ENCODE peak calls at places on chromosomes 6 and 20, in four cellular contexts. One of them, this sample, is unnamed.

GRCh38 chr6:117231466-117231865 is 33.9 kb upstream of the VGLL2 start:
- DNase-seq in Peyer's patch: no peak
- DNase-seq in mesendoderm: no peak
- DNase-seq in neuronal stem cell: no peak
- DNase-seq in this sample: no peak

GRCh38 chr6:33075568-33076405 is at the start of gene HLA-DPB1:
- DNase-seq in Peyer's patch: no peak
- DNase-seq in mesendoderm: no peak
- DNase-seq in neuronal stem cell: peak; percentile 33
- DNase-seq in this sample: peak; percentile 40

GRCh38 chr20:36644713-36645109 is 1.3 kb downstream of the SLA2 start:
- DNase-seq in Peyer's patch: no peak
- DNase-seq in mesendoderm: no peak
- DNase-seq in neuronal stem cell: no peak
- DNase-seq in this sample: no peak

GRCh38 chr6:39005774-39006173 is 42.8 kb upstream of the GLP1R start:
- DNase-seq in Peyer's patch: no peak
- DNase-seq in mesendoderm: no peak
- DNase-seq in neuronal stem cell: no peak
- DNase-seq in this sample: no peak

GRCh38 chr6:55643868-55644267 is 64.9 kb upstream of the HMGCLL1 start:
- DNase-seq in Peyer's patch: no peak
- DNase-seq in mesendoderm: no peak
- DNase-seq in neuronal stem cell: no peak
- DNase-seq in this sample: no peak

GRCh38 chr6:138986578-138986977 is 1.5 kb downstream of the REPS1 start:
- DNase-seq in Peyer's patch: no peak
- DNase-seq in mesendoderm: no peak
- DNase-seq in neuronal stem cell: no peak
- DNase-seq in this sample: no peak

GRCh38 chr6:37525460-37526357 is 26.0 kb upstream of the CCDC167 start:
- DNase-seq in Peyer's patch: no peak
- DNase-seq in mesendoderm: peak; percentile 58
- DNase-seq in neuronal stem cell: no peak
- DNase-seq in this sample: peak; percentile 81

GRCh38 chr6:62775427-62776022 is 435.7 kb upstream of the FKBP1C start:
- DNase-seq in Peyer's patch: no peak
- DNase-seq in mesendoderm: peak; percentile 47
- DNase-seq in neuronal stem cell: peak; percentile 6
- DNase-seq in this sample: peak; percentile 44

GRCh38 chr20:1718604-1719384 is 61.2 kb upstream of the SIRPG start:
- DNase-seq in Peyer's patch: no peak
- DNase-seq in mesendoderm: no peak
- DNase-seq in neuronal stem cell: no peak
- DNase-seq in this sample: no peak

GRCh38 chr6:44176935-44177509 is 18.4 kb downstream of the CAPN11 start:
- DNase-seq in Peyer's patch: no peak
- DNase-seq in mesendoderm: no peak
- DNase-seq in neuronal stem cell: no peak
- DNase-seq in this sample: no peak

GRCh38 chr20:57432874-57433491 is 41.8 kb downstream of the RBM38 start:
- DNase-seq in Peyer's patch: peak; percentile 89
- DNase-seq in mesendoderm: no peak
- DNase-seq in neuronal stem cell: no peak
- DNase-seq in this sample: no peak

GRCh38 chr20:714453-714852 is 38.9 kb upstream of the SCRT2 start:
- DNase-seq in Peyer's patch: no peak
- DNase-seq in mesendoderm: no peak
- DNase-seq in neuronal stem cell: no peak
- DNase-seq in this sample: no peak

GRCh38 chr6:151681426-151682059 is 125.9 kb upstream of the ESR1 start:
- DNase-seq in Peyer's patch: no peak
- DNase-seq in mesendoderm: no peak
- DNase-seq in neuronal stem cell: no peak
- DNase-seq in this sample: no peak

GRCh38 chr6:32110632-32111031 is 1.5 kb upstream of the TNXB start:
- DNase-seq in Peyer's patch: no peak
- DNase-seq in mesendoderm: no peak
- DNase-seq in neuronal stem cell: no peak
- DNase-seq in this sample: no peak

GRCh38 chr6:6494677-6495076 is 93.8 kb upstream of the LY86 start:
- DNase-seq in Peyer's patch: peak; percentile 57
- DNase-seq in mesendoderm: peak; percentile 87
- DNase-seq in neuronal stem cell: peak; percentile 15
- DNase-seq in this sample: peak; percentile 77

GRCh38 chr6:408599-409102 is 17.1 kb downstream of the IRF4 start:
- DNase-seq in Peyer's patch: no peak
- DNase-seq in mesendoderm: peak; percentile 80
- DNase-seq in neuronal stem cell: peak; percentile 11
- DNase-seq in this sample: peak; percentile 79

GRCh38 chr6:162068340-162068739 is 659.2 kb downstream of the PRKN start:
- DNase-seq in Peyer's patch: no peak
- DNase-seq in mesendoderm: no peak
- DNase-seq in neuronal stem cell: no peak
- DNase-seq in this sample: no peak

GRCh38 chr6:163170294-163170883 is 244.1 kb upstream of the QKI start:
- DNase-seq in Peyer's patch: no peak
- DNase-seq in mesendoderm: peak; percentile 63
- DNase-seq in neuronal stem cell: no peak
- DNase-seq in this sample: no peak

GRCh38 chr6:148550569-148550968 is 196.3 kb upstream of the UST start:
- DNase-seq in Peyer's patch: no peak
- DNase-seq in mesendoderm: no peak
- DNase-seq in neuronal stem cell: no peak
- DNase-seq in this sample: no peak

GRCh38 chr6:118963003-118963402 is 28.0 kb upstream of the MCM9 start:
- DNase-seq in Peyer's patch: no peak
- DNase-seq in mesendoderm: no peak
- DNase-seq in neuronal stem cell: no peak
- DNase-seq in this sample: no peak

GRCh38 chr6:37698264-37699137 is 818 bp upstream of the MDGA1 start:
- DNase-seq in Peyer's patch: peak; percentile 84
- DNase-seq in mesendoderm: peak; percentile 62
- DNase-seq in neuronal stem cell: no peak
- DNase-seq in this sample: peak; percentile 83

GRCh38 chr20:24027229-24027628 is 38.6 kb upstream of the GGTLC1 start:
- DNase-seq in Peyer's patch: peak; percentile 87
- DNase-seq in mesendoderm: no peak
- DNase-seq in neuronal stem cell: no peak
- DNase-seq in this sample: no peak

GRCh38 chr6:281469-282103 is 10.7 kb upstream of the DUSP22 start:
- DNase-seq in Peyer's patch: no peak
- DNase-seq in mesendoderm: no peak
- DNase-seq in neuronal stem cell: no peak
- DNase-seq in this sample: no peak

GRCh38 chr6:14066782-14067406 is 50.7 kb upstream of the CD83 start:
- DNase-seq in Peyer's patch: no peak
- DNase-seq in mesendoderm: peak; percentile 87
- DNase-seq in neuronal stem cell: peak; percentile 56
- DNase-seq in this sample: peak; percentile 79

GRCh38 chr6:7674291-7674690 is 51.6 kb upstream of the BMP6 start:
- DNase-seq in Peyer's patch: no peak
- DNase-seq in mesendoderm: no peak
- DNase-seq in neuronal stem cell: no peak
- DNase-seq in this sample: no peak

GRCh38 chr6:30830438-30830837 is 53.9 kb upstream of the DDR1 start:
- DNase-seq in Peyer's patch: peak; percentile 64
- DNase-seq in mesendoderm: no peak
- DNase-seq in neuronal stem cell: no peak
- DNase-seq in this sample: no peak

GRCh38 chr6:159693894-159694545 is 979 bp upstream of the SOD2 start:
- DNase-seq in Peyer's patch: peak; percentile 79
- DNase-seq in mesendoderm: peak; percentile 22
- DNase-seq in neuronal stem cell: no peak
- DNase-seq in this sample: no peak

GRCh38 chr20:34262488-34263288 is 21.5 kb downstream of the ASIP start:
- DNase-seq in Peyer's patch: no peak
- DNase-seq in mesendoderm: peak; percentile 31
- DNase-seq in neuronal stem cell: no peak
- DNase-seq in this sample: no peak

GRCh38 chr6:121479486-121480098 is 44.1 kb downstream of the GJA1 start:
- DNase-seq in Peyer's patch: no peak
- DNase-seq in mesendoderm: no peak
- DNase-seq in neuronal stem cell: no peak
- DNase-seq in this sample: no peak

GRCh38 chr6:140107216-140107615 is 732.8 kb upstream of the CITED2 start:
- DNase-seq in Peyer's patch: no peak
- DNase-seq in mesendoderm: no peak
- DNase-seq in neuronal stem cell: no peak
- DNase-seq in this sample: no peak

GRCh38 chr6:2432258-2432657 is 186.9 kb upstream of the GMDS start:
- DNase-seq in Peyer's patch: no peak
- DNase-seq in mesendoderm: no peak
- DNase-seq in neuronal stem cell: no peak
- DNase-seq in this sample: no peak

DNA sequence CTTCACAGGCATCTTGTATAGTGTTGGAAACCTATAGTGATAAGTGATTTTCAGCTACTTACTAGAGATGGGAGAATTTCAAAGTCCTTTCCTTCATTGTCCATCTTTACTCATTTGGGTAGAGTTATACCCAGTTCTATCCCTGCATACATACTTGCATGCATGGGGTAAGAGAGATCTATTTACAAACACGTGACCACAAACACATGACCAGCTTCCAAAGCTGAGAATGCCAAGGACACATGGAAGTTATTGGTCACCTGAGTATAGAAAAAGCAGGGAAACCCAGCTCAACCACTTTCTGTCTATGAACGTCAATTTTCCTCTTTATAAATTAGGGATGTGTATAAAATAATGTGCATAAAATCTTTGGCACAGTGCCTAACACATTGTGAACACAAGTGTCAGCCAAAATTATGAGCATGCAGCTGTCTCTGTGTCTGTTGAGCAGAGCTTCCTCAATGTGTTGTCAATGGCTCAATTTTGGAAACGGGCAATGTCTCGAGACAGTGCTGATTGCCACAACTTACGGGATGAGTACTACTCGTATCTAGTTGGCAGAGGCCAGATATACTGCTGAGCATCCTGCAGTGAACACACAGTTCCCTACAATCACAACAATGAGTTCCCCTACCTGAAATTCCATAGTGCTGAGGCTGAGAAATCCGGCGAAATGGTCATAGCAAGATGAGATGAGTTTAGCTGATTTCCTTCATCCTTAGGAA is 44.9 kb downstream of the TPD52L1 start:
- DNase-seq in Peyer's patch: no peak
- DNase-seq in mesendoderm: no peak
- DNase-seq in neuronal stem cell: no peak
- DNase-seq in this sample: no peak
- H3K4me1 ChIP-seq in Peyer's patch: peaks cover 5% of the 10 kb centered on the region
- H3K4me1 ChIP-seq in mesendoderm: peaks cover 2% of the 10 kb centered on the region
- H3K4me1 ChIP-seq in neuronal stem cell: peaks cover 10% of the 10 kb centered on the region
- H3K4me1 ChIP-seq in this sample: peaks cover 3% of the 10 kb centered on the region

GRCh38 chr6:24947636-24948035 is 11.9 kb upstream of the RIPOR2 start:
- DNase-seq in Peyer's patch: no peak
- DNase-seq in mesendoderm: no peak
- DNase-seq in neuronal stem cell: no peak
- DNase-seq in this sample: no peak
- H3K4me1 ChIP-seq in Peyer's patch: no peaks in the 10 kb centered on the region
- H3K4me1 ChIP-seq in mesendoderm: no peaks in the 10 kb centered on the region
- H3K4me1 ChIP-seq in neuronal stem cell: no peaks in the 10 kb centered on the region
- H3K4me1 ChIP-seq in this sample: peaks cover 3% of the 10 kb centered on the region

DNA sequence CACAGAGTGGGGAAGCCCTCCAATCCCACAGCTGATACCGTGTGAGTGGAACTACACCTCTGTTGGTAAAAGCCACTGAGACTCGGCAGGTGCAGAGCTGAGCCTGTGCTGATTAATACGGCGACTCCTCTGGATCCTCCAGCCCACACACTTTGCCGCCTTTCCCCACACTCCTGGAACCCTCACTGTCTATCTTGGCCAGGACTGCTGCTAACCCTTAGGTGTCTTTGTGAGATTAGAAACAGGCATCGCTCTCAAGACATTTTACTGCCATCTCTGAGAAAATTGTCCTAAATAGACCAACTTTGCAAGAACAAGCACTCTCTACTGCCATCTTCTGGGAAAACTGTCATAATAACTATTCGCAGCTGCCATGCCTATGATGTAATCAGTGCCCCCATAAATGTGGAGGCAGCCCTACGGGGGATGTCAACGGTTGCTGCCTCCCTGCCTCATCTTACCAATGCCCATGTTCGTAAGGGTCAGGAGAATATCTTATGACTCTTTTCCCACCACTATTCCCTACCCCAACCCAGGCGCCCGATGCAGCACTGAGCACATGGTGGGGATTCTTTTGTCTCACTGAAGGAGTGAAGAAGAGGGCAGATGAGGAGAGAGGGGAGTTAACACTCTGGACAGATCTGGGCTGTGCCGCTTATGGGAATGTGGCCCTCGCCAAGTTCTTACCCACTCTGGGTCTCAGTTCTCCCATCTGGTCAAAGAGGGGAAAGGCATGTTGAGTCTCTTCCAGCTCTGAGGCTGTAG is 26.1 kb upstream of the KCNB1 start:
- DNase-seq in Peyer's patch: no peak
- DNase-seq in mesendoderm: peak; percentile 72
- DNase-seq in neuronal stem cell: peak; percentile 43
- DNase-seq in this sample: peak; percentile 76
- H3K4me1 ChIP-seq in Peyer's patch: no peaks in the 10 kb centered on the region
- H3K4me1 ChIP-seq in mesendoderm: no peaks in the 10 kb centered on the region
- H3K4me1 ChIP-seq in neuronal stem cell: peaks cover 10% of the 10 kb centered on the region
- H3K4me1 ChIP-seq in this sample: peaks cover 32% of the 10 kb centered on the region

DNA sequence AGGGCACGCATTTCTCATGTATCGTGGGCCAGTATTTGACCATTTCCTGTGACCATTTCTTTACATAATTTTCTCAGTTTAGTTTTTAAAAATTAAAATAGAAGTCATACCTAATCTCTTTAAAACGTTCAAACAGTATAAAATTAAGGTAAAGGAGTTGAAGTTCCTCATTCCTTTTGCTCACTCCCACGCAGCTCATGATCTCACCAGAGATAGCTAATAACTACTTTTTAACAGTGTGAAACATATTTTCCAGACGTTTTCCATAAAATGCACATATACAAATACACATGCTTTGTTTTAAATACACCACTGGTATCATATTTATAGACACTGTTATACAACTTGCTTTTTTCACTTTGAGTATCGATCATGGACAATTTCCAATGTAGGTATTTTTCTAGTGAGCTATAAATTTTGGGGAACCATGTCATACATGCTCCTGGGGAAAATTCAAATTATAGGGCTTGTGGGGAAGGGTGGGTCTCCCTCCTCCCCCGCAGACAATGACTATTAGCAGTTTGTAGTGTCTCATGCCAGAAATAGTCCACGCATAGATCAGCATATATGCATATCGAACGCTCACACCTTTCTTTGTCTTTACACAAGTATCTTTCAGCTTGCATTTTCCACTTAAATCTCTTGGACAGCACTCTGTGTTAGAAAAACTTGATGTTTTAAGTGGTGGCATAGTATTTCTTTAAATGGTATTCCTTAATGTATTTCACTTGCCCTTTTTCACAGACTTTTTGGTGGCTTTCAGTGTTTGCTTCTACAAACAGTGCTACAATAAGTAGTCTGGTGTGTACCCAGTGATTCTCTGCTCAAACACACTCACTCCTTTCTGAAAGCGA is 145.5 kb upstream of the ZNF217 start:
- DNase-seq in Peyer's patch: no peak
- DNase-seq in mesendoderm: no peak
- DNase-seq in neuronal stem cell: no peak
- DNase-seq in this sample: no peak
- H3K4me1 ChIP-seq in Peyer's patch: no peaks in the 10 kb centered on the region
- H3K4me1 ChIP-seq in mesendoderm: peaks cover 24% of the 10 kb centered on the region
- H3K4me1 ChIP-seq in neuronal stem cell: peaks cover 52% of the 10 kb centered on the region
- H3K4me1 ChIP-seq in this sample: peaks cover 70% of the 10 kb centered on the region

This sample was measured in neural progenitor cell.